ENCODE peak calls at places on chromosomes 5 and 9, in seven cellular contexts. J is IMR-90; M is fibroblast of villous mesenchyme; F is activated CD4-positive, alpha-beta T cell treated with anti-CD3 and anti-CD28 coated beads for 24 hours; B is ovary; O is NCI-H774; X is LHCN-M2. G is an unnamed sample.

GRCh38 chr5:94432499-94432898 is 185.9 kb downstream of the KIAA0825 start:
- DNase-seq in F (no peak), X (peak), B (no peak), M (peak), O (no peak), J (peak), G (no peak)

GRCh38 chr9:114434878-114435311 is 47.1 kb upstream of the AKNA start:
- DNase-seq in B (no peak), X (peak), O (peak), M (peak), J (peak), F (no peak), G (no peak)

GRCh38 chr5:108728566-108729305 is 19.0 kb upstream of the FER start:
- DNase-seq in X (no peak), M (peak), J (no peak), F (peak), O (no peak), B (no peak), G (no peak)

GRCh38 chr9:132983814-132984201 is 5.3 kb downstream of the GFI1B start:
- DNase-seq in X (no peak), B (no peak), O (no peak), M (no peak), F (no peak), J (no peak), G (no peak)

GRCh38 chr9:99823392-99824377 is 2.0 kb downstream of the NR4A3 start:
- DNase-seq in X (peak), J (peak), M (peak), F (peak), O (no peak), B (peak), G (peak)

GRCh38 chr5:157350939-157351338 is 85.0 kb downstream of the CYFIP2 start:
- DNase-seq in B (no peak), J (peak), F (no peak), X (no peak), O (no peak), M (peak), G (no peak)

GRCh38 chr5:96195053-96195452 is 233.4 kb upstream of the ELL2 start:
- DNase-seq in X (no peak), F (no peak), B (no peak), J (peak), O (no peak), M (no peak), G (no peak)

GRCh38 chr9:129319076-129319937 is 141.2 kb upstream of the IER5L start:
- DNase-seq in O (no peak), X (no peak), J (no peak), M (no peak), F (no peak), B (peak), G (peak)

GRCh38 chr5:53298841-53299240 is 181.6 kb upstream of the FST start:
- DNase-seq in J (peak), O (no peak), F (no peak), M (peak), X (peak), B (no peak), G (no peak)

GRCh38 chr9:128116104-128117083 is 11.1 kb downstream of the PTGES2 start:
- DNase-seq in X (no peak), O (no peak), J (no peak), M (no peak), F (no peak), B (no peak), G (no peak)

GRCh38 chr5:137743031-137743640 is 7.2 kb upstream of the KLHL3 start:
- DNase-seq in B (peak), M (peak), X (peak), O (peak), F (peak), J (peak), G (no peak)

GRCh38 chr9:133499130-133499891 is 20.4 kb upstream of the SLC2A6 start:
- DNase-seq in J (no peak), O (no peak), B (no peak), X (no peak), F (no peak), M (peak), G (no peak)

G was measured in suprapubic skin.